ENCODE peak calls at places on chromosomes 16 and 17, in six cellular contexts. J, R, I, B, M and W are unnamed samples.

GRCh38 chr16:26345951-26346350 is 654.2 kb downstream of the HS3ST4 start:
- DNase-seq in J (no peak), R (no peak), I (no peak), B (no peak), M (no peak), W (no peak)

GRCh38 chr16:11322823-11323222 is 22.4 kb upstream of the RMI2 start:
- DNase-seq in J (no peak), R (no peak), I (no peak), B (no peak), M (no peak), W (no peak)

GRCh38 chr17:75645889-75646625 is 12.8 kb downstream of the SMIM5 start:
- DNase-seq in J (no peak), R (no peak), I (peak; percentile 94), B (no peak), M (peak; percentile 36), W (peak; percentile 72)

GRCh38 chr16:66507731-66508239 is 42.1 kb downstream of the TK2 start:
- DNase-seq in J (no peak), R (no peak), I (no peak), B (no peak), M (no peak), W (no peak)

GRCh38 chr17:69609495-69610315 is 195.2 kb downstream of the MAP2K6 start:
- DNase-seq in J (no peak), R (no peak), I (no peak), B (peak; percentile 61), M (no peak), W (no peak)

GRCh38 chr17:1399366-1399678 is 700 bp downstream of the YWHAE start:
- DNase-seq in J (no peak), R (no peak), I (peak; percentile 45), B (no peak), M (no peak), W (no peak)

GRCh38 chr17:78924481-78925151 is 571 bp downstream of the TIMP2 start:
- DNase-seq in J (no peak), R (no peak), I (no peak), B (peak; percentile 51), M (peak; percentile 12), W (no peak)

GRCh38 chr17:82931696-82932060 is 91.9 kb upstream of the ZNF750 start:
- DNase-seq in J (no peak), R (no peak), I (peak; percentile 24), B (peak; percentile 92), M (no peak), W (no peak)

GRCh38 chr16:49424961-49425360 is 51.4 kb downstream of the C16orf78 start:
- DNase-seq in J (no peak), R (no peak), I (no peak), B (no peak), M (no peak), W (no peak)

GRCh38 chr17:6161456-6161855 is 91.3 kb downstream of the WSCD1 start:
- DNase-seq in J (no peak), R (no peak), I (no peak), B (no peak), M (no peak), W (no peak)

GRCh38 chr17:74633261-74633783 is 9.8 kb upstream of the CD300E start:
- DNase-seq in J (no peak), R (no peak), I (no peak), B (no peak), M (no peak), W (no peak)

GRCh38 chr17:41555105-41555887 is 16.6 kb downstream of the KRT9 start:
- DNase-seq in J (no peak), R (no peak), I (no peak), B (peak; percentile 51), M (no peak), W (no peak)

GRCh38 chr17:45248132-45248936 is 13.6 kb downstream of the SPATA32 start:
- DNase-seq in J (peak; percentile 79), R (peak; percentile 29), I (peak; percentile 76), B (no peak), M (peak; percentile 90), W (no peak)

GRCh38 chr17:73952136-73952497 is 251.4 kb upstream of the RPL38 start:
- DNase-seq in J (no peak), R (no peak), I (no peak), B (no peak), M (no peak), W (no peak)

GRCh38 chr16:17404903-17405691 is 65.7 kb downstream of the XYLT1 start:
- DNase-seq in J (no peak), R (no peak), I (no peak), B (peak; percentile 86), M (no peak), W (peak; percentile 97)

GRCh38 chr16:48556913-48557351 is 53.0 kb downstream of the N4BP1 start:
- DNase-seq in J (no peak), R (no peak), I (no peak), B (peak; percentile 69), M (peak; percentile 66), W (no peak)

GRCh38 chr17:3590231-3590630 is 19.0 kb downstream of the TRPV1 start:
- DNase-seq in J (no peak), R (no peak), I (no peak), B (no peak), M (no peak), W (no peak)

GRCh38 chr16:22122239-22122638 is 29.9 kb downstream of the VWA3A start:
- DNase-seq in J (no peak), R (no peak), I (no peak), B (no peak), M (no peak), W (no peak)

GRCh38 chr17:38620551-38621277 is 15.0 kb upstream of the SRCIN1 start:
- DNase-seq in J (no peak), R (no peak), I (no peak), B (no peak), M (no peak), W (no peak)

GRCh38 chr16:89035013-89035697 is 58.1 kb upstream of the CBFA2T3 start:
- DNase-seq in J (no peak), R (no peak), I (no peak), B (no peak), M (peak; percentile 33), W (no peak)

GRCh38 chr16:10765772-10766171 is 22.1 kb downstream of the NUBP1 start:
- DNase-seq in J (peak; percentile 47), R (no peak), I (no peak), B (no peak), M (peak; percentile 60), W (no peak)

GRCh38 chr16:10625595-10626357 is 45.4 kb upstream of the EMP2 start:
- DNase-seq in J (no peak), R (no peak), I (no peak), B (no peak), M (no peak), W (no peak)

GRCh38 chr16:30570621-30571443 is 682 bp downstream of the ZNF688 start:
- DNase-seq in J (no peak), R (no peak), I (peak; percentile 28), B (peak; percentile 18), M (no peak), W (no peak)

GRCh38 chr17:9875441-9875840 is 29.6 kb downstream of the RCVRN start:
- DNase-seq in J (no peak), R (no peak), I (no peak), B (peak; percentile 71), M (no peak), W (peak; percentile 21)

GRCh38 chr16:64391009-64391663 is 730.7 kb downstream of the CDH11 start:
- DNase-seq in J (no peak), R (no peak), I (no peak), B (peak; percentile 31), M (no peak), W (no peak)

GRCh38 chr17:45110676-45111611 is 21.4 kb downstream of the PLCD3 start:
- DNase-seq in J (no peak), R (no peak), I (no peak), B (no peak), M (no peak), W (no peak)

GRCh38 chr17:77690271-77691161 is 268.0 kb upstream of the TNRC6C start:
- DNase-seq in J (no peak), R (no peak), I (no peak), B (no peak), M (peak; percentile 47), W (peak; percentile 53)